ENCODE peak calls at places on chromosomes 1 and 21, in ten cellular contexts. One of them, this sample, is unnamed.

GRCh38 chr1:16139473-16139962 is 16.4 kb downstream of the EPHA2 start:
- DNase-seq in lung microvascular endothelial cell: no peak
- DNase-seq in left ventricle myocardium inferior: no peak
- DNase-seq in epithelial cell of proximal tubule: peak; percentile 30
- DNase-seq in psoas muscle: no peak
- DNase-seq in neural crest cell: no peak
- DNase-seq in neuronal stem cell: no peak
- DNase-seq in substantia nigra: no peak
- DNase-seq in H1: no peak
- DNase-seq in aorta: no peak
- DNase-seq in this sample: no peak

GRCh38 chr1:68231627-68232303 is 558 bp downstream of the WLS start:
- DNase-seq in neuronal stem cell: no peak
- DNase-seq in aorta: peak; percentile 75
- DNase-seq in epithelial cell of proximal tubule: no peak
- DNase-seq in lung microvascular endothelial cell: peak; percentile 52
- DNase-seq in left ventricle myocardium inferior: peak; percentile 65
- DNase-seq in substantia nigra: peak; percentile 47
- DNase-seq in psoas muscle: peak; percentile 64
- DNase-seq in neural crest cell: peak; percentile 24
- DNase-seq in H1: no peak
- DNase-seq in this sample: peak; percentile 85

GRCh38 chr1:26697978-26698849 is 2.4 kb downstream of the ARID1A start:
- DNase-seq in psoas muscle: peak; percentile 37
- DNase-seq in neural crest cell: peak; percentile 8
- DNase-seq in left ventricle myocardium inferior: peak; percentile 20
- DNase-seq in aorta: no peak
- DNase-seq in epithelial cell of proximal tubule: peak; percentile 87
- DNase-seq in lung microvascular endothelial cell: peak; percentile 96
- DNase-seq in substantia nigra: peak; percentile 40
- DNase-seq in H1: no peak
- DNase-seq in neuronal stem cell: no peak
- DNase-seq in this sample: no peak

GRCh38 chr1:87902830-87903614 is 574.3 kb downstream of the LMO4 start:
- DNase-seq in neural crest cell: no peak
- DNase-seq in left ventricle myocardium inferior: no peak
- DNase-seq in substantia nigra: no peak
- DNase-seq in aorta: no peak
- DNase-seq in neuronal stem cell: no peak
- DNase-seq in lung microvascular endothelial cell: no peak
- DNase-seq in epithelial cell of proximal tubule: no peak
- DNase-seq in psoas muscle: no peak
- DNase-seq in H1: no peak
- DNase-seq in this sample: no peak

GRCh38 chr1:29218223-29218622 is 12.5 kb downstream of the MECR start:
- DNase-seq in substantia nigra: no peak
- DNase-seq in aorta: no peak
- DNase-seq in psoas muscle: no peak
- DNase-seq in neuronal stem cell: no peak
- DNase-seq in neural crest cell: no peak
- DNase-seq in H1: no peak
- DNase-seq in lung microvascular endothelial cell: no peak
- DNase-seq in epithelial cell of proximal tubule: no peak
- DNase-seq in left ventricle myocardium inferior: no peak
- DNase-seq in this sample: no peak

GRCh38 chr21:45383111-45383614 is 21.8 kb upstream of the COL18A1 start:
- DNase-seq in H1: no peak
- DNase-seq in lung microvascular endothelial cell: no peak
- DNase-seq in neuronal stem cell: no peak
- DNase-seq in epithelial cell of proximal tubule: no peak
- DNase-seq in psoas muscle: peak; percentile 5
- DNase-seq in neural crest cell: no peak
- DNase-seq in substantia nigra: no peak
- DNase-seq in left ventricle myocardium inferior: peak; percentile 8
- DNase-seq in aorta: peak; percentile 32
- DNase-seq in this sample: peak; percentile 71

GRCh38 chr1:59767119-59767518 is 47.6 kb upstream of the HOOK1 start:
- DNase-seq in neural crest cell: no peak
- DNase-seq in left ventricle myocardium inferior: no peak
- DNase-seq in aorta: no peak
- DNase-seq in psoas muscle: no peak
- DNase-seq in H1: no peak
- DNase-seq in epithelial cell of proximal tubule: no peak
- DNase-seq in neuronal stem cell: no peak
- DNase-seq in lung microvascular endothelial cell: peak; percentile 96
- DNase-seq in substantia nigra: no peak
- DNase-seq in this sample: no peak

GRCh38 chr1:22636927-22637326 is 499 bp downstream of the C1QA start:
- DNase-seq in left ventricle myocardium inferior: no peak
- DNase-seq in aorta: no peak
- DNase-seq in neuronal stem cell: no peak
- DNase-seq in substantia nigra: no peak
- DNase-seq in lung microvascular endothelial cell: no peak
- DNase-seq in neural crest cell: no peak
- DNase-seq in H1: no peak
- DNase-seq in psoas muscle: no peak
- DNase-seq in epithelial cell of proximal tubule: no peak
- DNase-seq in this sample: no peak

GRCh38 chr1:36137776-36138175 is 11.5 kb downstream of the TRAPPC3 start:
- DNase-seq in psoas muscle: no peak
- DNase-seq in substantia nigra: no peak
- DNase-seq in left ventricle myocardium inferior: no peak
- DNase-seq in aorta: no peak
- DNase-seq in neural crest cell: no peak
- DNase-seq in lung microvascular endothelial cell: no peak
- DNase-seq in neuronal stem cell: no peak
- DNase-seq in H1: no peak
- DNase-seq in epithelial cell of proximal tubule: no peak
- DNase-seq in this sample: no peak

GRCh38 chr1:119782541-119783338 is 14.0 kb upstream of the HMGCS2 start:
- DNase-seq in neuronal stem cell: no peak
- DNase-seq in left ventricle myocardium inferior: no peak
- DNase-seq in lung microvascular endothelial cell: no peak
- DNase-seq in psoas muscle: no peak
- DNase-seq in aorta: no peak
- DNase-seq in epithelial cell of proximal tubule: no peak
- DNase-seq in H1: peak; percentile 35
- DNase-seq in substantia nigra: no peak
- DNase-seq in neural crest cell: no peak
- DNase-seq in this sample: no peak

GRCh38 chr1:31418626-31419025 is 5.6 kb downstream of the SERINC2 start:
- DNase-seq in substantia nigra: no peak
- DNase-seq in psoas muscle: no peak
- DNase-seq in epithelial cell of proximal tubule: no peak
- DNase-seq in aorta: no peak
- DNase-seq in neuronal stem cell: no peak
- DNase-seq in left ventricle myocardium inferior: no peak
- DNase-seq in neural crest cell: no peak
- DNase-seq in lung microvascular endothelial cell: no peak
- DNase-seq in H1: no peak
- DNase-seq in this sample: no peak

GRCh38 chr1:25771246-25772114 is 28.5 kb upstream of the SELENON start:
- DNase-seq in neural crest cell: peak; percentile 34
- DNase-seq in aorta: no peak
- DNase-seq in H1: no peak
- DNase-seq in lung microvascular endothelial cell: peak; percentile 9
- DNase-seq in left ventricle myocardium inferior: peak; percentile 74
- DNase-seq in psoas muscle: peak; percentile 51
- DNase-seq in substantia nigra: no peak
- DNase-seq in neuronal stem cell: peak; percentile 70
- DNase-seq in epithelial cell of proximal tubule: no peak
- DNase-seq in this sample: peak; percentile 87

GRCh38 chr1:21514245-21514644 is 5.0 kb downstream of the ALPL start:
- DNase-seq in left ventricle myocardium inferior: no peak
- DNase-seq in H1: no peak
- DNase-seq in substantia nigra: no peak
- DNase-seq in aorta: no peak
- DNase-seq in lung microvascular endothelial cell: no peak
- DNase-seq in neural crest cell: no peak
- DNase-seq in epithelial cell of proximal tubule: no peak
- DNase-seq in neuronal stem cell: no peak
- DNase-seq in psoas muscle: no peak
- DNase-seq in this sample: no peak

GRCh38 chr21:16124397-16125130 is 394.8 kb downstream of the USP25 start:
- DNase-seq in epithelial cell of proximal tubule: peak; percentile 43
- DNase-seq in lung microvascular endothelial cell: peak; percentile 86
- DNase-seq in H1: no peak
- DNase-seq in aorta: no peak
- DNase-seq in neuronal stem cell: no peak
- DNase-seq in left ventricle myocardium inferior: no peak
- DNase-seq in psoas muscle: no peak
- DNase-seq in neural crest cell: no peak
- DNase-seq in substantia nigra: no peak
- DNase-seq in this sample: no peak

GRCh38 chr1:156499703-156500577 is 635 bp downstream of the MEF2D start:
- DNase-seq in neuronal stem cell: no peak
- DNase-seq in psoas muscle: peak; percentile 76
- DNase-seq in aorta: peak; percentile 71
- DNase-seq in neural crest cell: peak; percentile 49
- DNase-seq in left ventricle myocardium inferior: peak; percentile 78
- DNase-seq in lung microvascular endothelial cell: peak; percentile 31
- DNase-seq in epithelial cell of proximal tubule: no peak
- DNase-seq in substantia nigra: peak; percentile 74
- DNase-seq in H1: peak; percentile 78
- DNase-seq in this sample: peak; percentile 89

GRCh38 chr1:31155216-31155806 is 84.4 kb downstream of the NKAIN1 start:
- DNase-seq in neural crest cell: peak; percentile 59
- DNase-seq in H1: peak; percentile 90
- DNase-seq in left ventricle myocardium inferior: peak; percentile 69
- DNase-seq in neuronal stem cell: peak; percentile 62
- DNase-seq in psoas muscle: peak; percentile 60
- DNase-seq in epithelial cell of proximal tubule: no peak
- DNase-seq in lung microvascular endothelial cell: peak; percentile 35
- DNase-seq in substantia nigra: peak; percentile 59
- DNase-seq in aorta: peak; percentile 72
- DNase-seq in this sample: peak; percentile 86

GRCh38 chr1:209172286-209172685 is 411.2 kb upstream of the CAMK1G start:
- DNase-seq in epithelial cell of proximal tubule: no peak
- DNase-seq in lung microvascular endothelial cell: no peak
- DNase-seq in left ventricle myocardium inferior: no peak
- DNase-seq in substantia nigra: no peak
- DNase-seq in psoas muscle: no peak
- DNase-seq in aorta: no peak
- DNase-seq in neural crest cell: no peak
- DNase-seq in neuronal stem cell: no peak
- DNase-seq in H1: no peak
- DNase-seq in this sample: no peak

GRCh38 chr1:166514067-166514466 is 325.2 kb upstream of the POGK start:
- DNase-seq in left ventricle myocardium inferior: no peak
- DNase-seq in psoas muscle: no peak
- DNase-seq in epithelial cell of proximal tubule: no peak
- DNase-seq in neural crest cell: no peak
- DNase-seq in neuronal stem cell: no peak
- DNase-seq in lung microvascular endothelial cell: no peak
- DNase-seq in H1: no peak
- DNase-seq in substantia nigra: no peak
- DNase-seq in aorta: no peak
- DNase-seq in this sample: no peak

GRCh38 chr1:171817511-171818265 is 23.6 kb upstream of the DNM3 start:
- DNase-seq in epithelial cell of proximal tubule: peak; percentile 85
- DNase-seq in psoas muscle: no peak
- DNase-seq in neuronal stem cell: no peak
- DNase-seq in aorta: no peak
- DNase-seq in lung microvascular endothelial cell: peak; percentile 37
- DNase-seq in substantia nigra: peak; percentile 29
- DNase-seq in left ventricle myocardium inferior: no peak
- DNase-seq in H1: no peak
- DNase-seq in neural crest cell: no peak
- DNase-seq in this sample: no peak

GRCh38 chr1:244778356-244778755 is 57.1 kb upstream of the COX20 start:
- DNase-seq in neural crest cell: no peak
- DNase-seq in left ventricle myocardium inferior: no peak
- DNase-seq in psoas muscle: no peak
- DNase-seq in epithelial cell of proximal tubule: peak; percentile 44
- DNase-seq in substantia nigra: no peak
- DNase-seq in aorta: no peak
- DNase-seq in H1: no peak
- DNase-seq in neuronal stem cell: no peak
- DNase-seq in lung microvascular endothelial cell: peak; percentile 37
- DNase-seq in this sample: no peak

GRCh38 chr1:56509713-56510641 is 69.4 kb downstream of the PLPP3 start:
- DNase-seq in lung microvascular endothelial cell: no peak
- DNase-seq in aorta: no peak
- DNase-seq in neuronal stem cell: peak; percentile 46
- DNase-seq in epithelial cell of proximal tubule: no peak
- DNase-seq in psoas muscle: no peak
- DNase-seq in left ventricle myocardium inferior: peak; percentile 19
- DNase-seq in substantia nigra: no peak
- DNase-seq in H1: no peak
- DNase-seq in neural crest cell: no peak
- DNase-seq in this sample: no peak

GRCh38 chr21:18499761-18500376 is 96.3 kb upstream of the TMPRSS15 start:
- DNase-seq in left ventricle myocardium inferior: peak; percentile 12
- DNase-seq in aorta: no peak
- DNase-seq in neuronal stem cell: peak; percentile 56
- DNase-seq in lung microvascular endothelial cell: peak; percentile 47
- DNase-seq in H1: peak; percentile 66
- DNase-seq in psoas muscle: no peak
- DNase-seq in substantia nigra: no peak
- DNase-seq in neural crest cell: peak; percentile 67
- DNase-seq in epithelial cell of proximal tubule: no peak
- DNase-seq in this sample: no peak